ENCODE peak calls at places on chromosome 16, in ten cellular contexts. L, W, F, K, C, P, X, Y, S and Q are unnamed samples. For H3K4me1 and H3K9me3, the result is how much of the 10 kb centered on the place peaks cover.

GRCh38 chr16:10878644-10879498 is 1.9 kb downstream of the CIITA start:
- DNase-seq in L (no peak), Y (peak), C (peak), P (no peak), S (peak), X (peak), W (peak), K (peak), F (peak), Q (no peak)

GRCh38 chr16:69610356-69610755 is 44.6 kb downstream of the NFAT5 start:
- DNase-seq in Y (no peak), F (no peak), K (no peak), W (no peak), L (no peak), X (no peak), P (peak), C (no peak), S (no peak), Q (no peak)

GRCh38 chr16:53865492-53865863 is 161.5 kb downstream of the FTO start:
- DNase-seq in Y (no peak), K (no peak), X (no peak), C (no peak), W (no peak), P (no peak), F (no peak), S (no peak), L (no peak), Q (no peak)

GRCh38 chr16:14181371-14182050 is 110.4 kb downstream of the MRTFB start:
- DNase-seq in P (no peak), W (no peak), X (no peak), K (no peak), C (no peak), L (no peak), F (no peak), S (no peak), Y (no peak), Q (no peak)

GRCh38 chr16:68264128-68265077 is at the start of gene SLC7A6:
- DNase-seq in W (peak), L (peak), C (peak), X (peak), P (peak), K (peak), F (peak), Y (peak), S (peak), Q (peak)

GRCh38 chr16:17275989-17276530 is 194.7 kb downstream of the XYLT1 start:
- DNase-seq in L (no peak), S (no peak), C (no peak), Y (no peak), P (no peak), W (no peak), X (no peak), F (no peak), K (no peak), Q (no peak)

GRCh38 chr16:67104061-67104460 is 5.7 kb upstream of the PHAF1 start:
- DNase-seq in P (peak), X (no peak), C (no peak), Y (no peak), F (no peak), W (no peak), L (no peak), S (no peak), K (no peak), Q (no peak)

GRCh38 chr16:49854227-49855203 is 1.4 kb downstream of the ZNF423 start:
- DNase-seq in Y (no peak), P (peak), X (no peak), W (peak), L (no peak), F (peak), S (peak), C (peak), K (no peak), Q (no peak)

GRCh38 chr16:17793354-17793753 is 322.6 kb upstream of the XYLT1 start:
- DNase-seq in P (no peak), L (no peak), Y (no peak), W (no peak), K (no peak), X (no peak), F (no peak), S (no peak), C (no peak), Q (no peak)

GRCh38 chr16:65786916-65787315 is 579.6 kb upstream of the CDH5 start:
- DNase-seq in Y (no peak), L (no peak), C (no peak), K (no peak), W (peak), F (no peak), P (no peak), S (no peak), X (no peak), Q (no peak)

GRCh38 chr16:17328971-17329370 is 141.8 kb downstream of the XYLT1 start:
- DNase-seq in S (peak), K (no peak), L (no peak), C (no peak), P (no peak), W (no peak), X (no peak), F (no peak), Y (no peak), Q (no peak)

GRCh38 chr16:73275024-73275423 is 227.1 kb upstream of the ZFHX3 start:
- DNase-seq in C (no peak), K (no peak), S (no peak), W (no peak), P (no peak), Y (no peak), L (no peak), F (no peak), X (no peak), Q (no peak)

GRCh38 chr16:11968577-11968976 is 3.6 kb downstream of the TNFRSF17 start:
- DNase-seq in W (no peak), P (no peak), L (no peak), X (no peak), K (no peak), F (no peak), S (no peak), C (no peak), Y (no peak), Q (no peak)

GRCh38 chr16:20933589-20933988 is 33.0 kb downstream of the LYRM1 start:
- DNase-seq in L (no peak), K (no peak), W (no peak), C (no peak), P (no peak), Y (no peak), S (no peak), X (no peak), F (no peak), Q (no peak)

GRCh38 chr16:75068075-75068474 is 48.5 kb downstream of the LDHD start:
- DNase-seq in K (no peak), Y (no peak), X (no peak), W (no peak), L (no peak), P (no peak), F (no peak), C (no peak), S (no peak), Q (no peak)

GRCh38 chr16:85249418-85249817 is 137.1 kb upstream of the CIBAR2 start:
- DNase-seq in P (no peak), X (no peak), W (no peak), Y (no peak), S (no peak), F (peak), K (no peak), C (no peak), L (no peak), Q (no peak)

GRCh38 chr16:9612267-9612666 is 520.8 kb downstream of the HAPSTR1 start:
- DNase-seq in K (no peak), X (no peak), Y (no peak), F (no peak), W (no peak), C (no peak), P (no peak), S (no peak), L (no peak), Q (no peak)

GRCh38 chr16:11994187-11995119 is 17.9 kb downstream of the SNX29 start:
- DNase-seq in S (peak), K (peak), W (no peak), X (no peak), F (no peak), P (no peak), L (no peak), Y (no peak), C (no peak), Q (no peak)

GRCh38 chr16:17258848-17259713 is 211.7 kb downstream of the XYLT1 start:
- DNase-seq in F (no peak), P (no peak), S (no peak), L (no peak), W (no peak), X (no peak), Y (no peak), C (no peak), K (peak), Q (no peak)

GRCh38 chr16:27824006-27824405 is 239.5 kb downstream of the GSG1L start:
- DNase-seq in P (no peak), Y (peak), S (no peak), X (no peak), F (no peak), W (no peak), L (no peak), C (no peak), K (no peak), Q (no peak)

GRCh38 chr16:24102120-24102740 is 153.9 kb upstream of the CACNG3 start:
- DNase-seq in C (no peak), X (no peak), F (no peak), W (no peak), L (no peak), Y (no peak), K (no peak), P (no peak), S (no peak), Q (no peak)

GRCh38 chr16:58222532-58223316 is 24.8 kb upstream of the CSNK2A2 start:
- DNase-seq in S (no peak), F (no peak), K (no peak), X (no peak), L (no peak), Y (no peak), W (no peak), P (no peak), C (no peak), Q (no peak)

GRCh38 chr16:47779201-47780016 is 318.3 kb downstream of the PHKB start:
- DNase-seq in S (no peak), C (peak), W (no peak), L (no peak), P (no peak), F (no peak), Y (no peak), X (no peak), K (no peak), Q (no peak)

GRCh38 chr16:85202631-85203461 is 90.6 kb upstream of the CIBAR2 start:
- DNase-seq in S (peak), P (peak), L (no peak), F (peak), C (peak), W (peak), Y (peak), K (peak), X (peak), Q (no peak)

GRCh38 chr16:68232335-68232734 is 3.6 kb downstream of the ESRP2 start:
- DNase-seq in S (no peak), K (peak), Y (no peak), L (no peak), P (no peak), X (no peak), C (peak), F (no peak), W (no peak), Q (no peak)

GRCh38 chr16:69680358-69680757 is 46.0 kb downstream of the NQO1 start:
- DNase-seq in Y (no peak), L (no peak), W (no peak), F (no peak), P (no peak), S (no peak), X (no peak), C (no peak), K (no peak), Q (no peak)

GRCh38 chr16:85088570-85089214 is 23.6 kb downstream of the CIBAR2 start:
- DNase-seq in P (no peak), S (no peak), Y (no peak), L (no peak), C (no peak), X (no peak), K (no peak), F (no peak), W (no peak), Q (no peak)

GRCh38 chr16:84947022-84947421 is 64.3 kb downstream of the ZDHHC7 start:
- DNase-seq in F (no peak), C (no peak), P (no peak), K (no peak), Y (no peak), X (no peak), W (no peak), S (peak), L (no peak), Q (no peak)

GRCh38 chr16:83619381-83620150 is 188.2 kb upstream of the HSBP1 start:
- DNase-seq in K (no peak), W (no peak), F (no peak), Y (no peak), S (no peak), C (no peak), X (no peak), P (no peak), L (no peak), Q (no peak)

GRCh38 chr16:77288222-77288621 is 89.0 kb downstream of the SYCE1L start:
- DNase-seq in S (no peak), Y (no peak), W (no peak), C (no peak), X (no peak), L (no peak), K (no peak), F (no peak), P (no peak), Q (no peak)

GRCh38 chr16:26645629-26646028 is 421.1 kb upstream of the C16orf82 start:
- DNase-seq in P (peak), W (no peak), Y (no peak), K (no peak), L (no peak), F (no peak), S (no peak), C (no peak), X (no peak), Q (no peak)

GRCh38 chr16:85253127-85253941 is 141.1 kb upstream of the CIBAR2 start:
- DNase-seq in S (peak), C (no peak), L (peak), Y (peak), F (peak), X (peak), K (peak), P (peak), W (peak), Q (no peak)

GRCh38 chr16:84367750-84368320 is 503 bp upstream of the ATP2C2 start:
- DNase-seq in S (peak), C (no peak), P (no peak), F (no peak), K (peak), X (peak), L (no peak), Y (no peak), W (no peak), Q (no peak)

GRCh38 chr16:404971-405486 is 3.3 kb downstream of the DECR2 start:
- DNase-seq in X (no peak), L (no peak), W (no peak), F (no peak), P (no peak), S (no peak), C (no peak), Y (no peak), K (no peak), Q (no peak)
- H3K27ac ChIP-seq in X (no peak), L (no peak), W (no peak), F (no peak), P (peak), S (no peak), C (no peak), Y (no peak), K (no peak), Q (no peak)

DNA sequence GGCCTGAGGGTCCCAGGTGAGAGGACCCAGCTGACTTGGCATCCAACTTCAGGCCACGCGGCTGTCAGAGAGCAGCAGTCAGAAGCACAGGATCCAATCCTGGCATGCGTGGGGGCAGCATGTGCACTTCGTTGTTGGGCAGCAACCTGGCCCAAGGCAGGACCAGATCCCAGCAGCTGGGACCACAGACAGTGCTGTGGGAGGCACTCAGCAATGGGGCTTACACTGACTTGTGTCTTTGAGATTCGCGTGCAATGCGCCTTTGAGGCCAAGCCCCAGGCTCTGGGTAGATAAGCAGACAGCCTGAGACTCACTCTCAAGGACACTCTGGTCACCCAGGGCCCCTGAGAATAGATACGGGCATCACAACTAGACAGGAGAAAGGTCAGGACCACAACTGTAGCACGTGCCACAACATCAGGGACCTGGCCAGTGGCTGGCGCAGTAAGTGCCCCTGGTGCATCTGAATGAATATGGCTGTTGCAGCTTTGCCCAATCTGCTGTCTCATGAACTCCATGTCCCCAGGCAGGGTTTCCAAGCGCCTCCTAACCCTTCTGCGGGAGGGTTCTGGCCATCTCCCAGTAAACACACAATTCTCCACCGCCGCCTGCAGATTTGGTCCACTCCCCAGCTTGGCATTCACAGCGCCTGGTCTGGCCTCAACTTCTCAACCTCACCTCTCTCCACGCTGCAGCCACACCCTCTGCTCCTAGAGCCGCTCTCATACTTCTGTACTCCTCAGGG is 3.2 kb downstream of the PAM16 start:
- DNase-seq in S (no peak), W (no peak), F (no peak), L (no peak), Y (no peak), C (no peak), K (peak), X (peak), P (peak), Q (peak)
- H3K4me1 ChIP-seq in S (under half), W (half or more), F (under half), L (under half), Y (under half), C (under half), K (half or more), X (half or more), P (under half), Q (under half)

DNA sequence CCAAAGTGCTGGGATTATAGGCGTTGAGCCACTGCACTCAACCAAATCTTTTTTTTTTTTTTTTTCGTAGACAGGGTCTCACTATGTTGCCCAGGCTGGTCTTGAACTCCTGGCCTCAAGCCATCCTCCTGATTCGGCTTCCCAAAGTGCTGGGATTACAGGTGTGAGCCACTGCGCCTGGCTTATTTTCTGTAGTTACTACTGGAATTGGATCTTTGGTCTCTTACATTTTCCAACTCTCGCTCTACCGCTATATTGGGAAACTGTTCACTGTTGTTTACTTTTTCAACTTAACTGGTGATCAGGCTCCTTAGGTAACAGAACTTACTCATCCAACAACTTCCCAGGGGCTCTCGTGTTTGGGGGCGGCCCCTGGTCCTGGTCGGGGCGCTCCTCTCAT is 14.1 kb downstream of the ZNF200 start:
- DNase-seq in P (no peak), X (no peak), S (no peak), C (no peak), K (no peak), L (no peak), F (no peak), W (no peak), Y (no peak), Q (no peak)
- H3K9me3 ChIP-seq in P (under half), X (half or more), S (under half), C (under half), K (half or more), L (under half), F (half or more), W (half or more), Y (under half), Q (under half)

GRCh38 chr16:88348377-88349152 is 34.2 kb upstream of the ZNF469 start:
- DNase-seq in L (no peak), X (no peak), Y (peak), K (no peak), C (peak), P (no peak), W (peak), S (no peak), F (no peak), Q (peak)
- H3K27ac ChIP-seq in L (no peak), X (no peak), Y (no peak), K (no peak), C (no peak), P (no peak), W (no peak), S (no peak), F (no peak), Q (no peak)

GRCh38 chr16:56226187-56226586 is 34.9 kb downstream of the GNAO1 start:
- DNase-seq in S (no peak), W (no peak), F (no peak), X (no peak), L (no peak), Y (no peak), P (no peak), K (no peak), C (no peak), Q (no peak)

GRCh38 chr16:56225013-56225742 is 33.9 kb downstream of the GNAO1 start:
- DNase-seq in F (no peak), L (no peak), K (no peak), C (no peak), X (no peak), S (no peak), Y (no peak), W (no peak), P (no peak), Q (no peak)

GRCh38 chr16:56228476-56228875 is 37.2 kb downstream of the GNAO1 start:
- DNase-seq in L (no peak), W (no peak), F (no peak), S (no peak), P (no peak), X (no peak), C (no peak), Y (no peak), K (no peak), Q (no peak)

GRCh38 chr16:56226840-56227525 is 35.7 kb downstream of the GNAO1 start:
- DNase-seq in S (no peak), F (no peak), P (no peak), L (no peak), K (no peak), W (no peak), C (no peak), X (no peak), Y (no peak), Q (no peak)

GRCh38 chr16:56227936-56228335 is 36.6 kb downstream of the GNAO1 start:
- DNase-seq in S (no peak), Y (no peak), L (no peak), P (no peak), F (no peak), K (no peak), C (no peak), W (no peak), X (no peak), Q (no peak)
- H3K4me1 ChIP-seq in S (under half), Y (under half), L (under half), P (under half), F (under half), K (under half), C (under half), W (under half), X (under half), Q (under half)

GRCh38 chr16:59341368-59341767 is 607.3 kb upstream of the GOT2 start:
- DNase-seq in Y (no peak), L (no peak), W (no peak), K (no peak), P (peak), C (no peak), X (no peak), F (no peak), S (no peak), Q (no peak)

GRCh38 chr16:59342669-59343068 is 608.6 kb upstream of the GOT2 start:
- DNase-seq in Y (no peak), S (no peak), P (no peak), C (no peak), L (no peak), X (no peak), K (no peak), W (no peak), F (no peak), Q (no peak)

GRCh38 chr16:59339871-59340270 is 605.8 kb upstream of the GOT2 start:
- DNase-seq in K (no peak), S (no peak), W (no peak), C (no peak), Y (no peak), P (no peak), F (no peak), X (no peak), L (no peak), Q (no peak)
- H3K9me3 ChIP-seq in K (under half), S (under half), W (under half), C (under half), Y (under half), P (under half), F (under half), X (under half), L (under half), Q (under half)

GRCh38 chr16:81729451-81729850 is 49.6 kb upstream of the PLCG2 start:
- DNase-seq in P (no peak), C (no peak), W (no peak), S (no peak), F (no peak), Y (no peak), X (no peak), K (no peak), L (no peak), Q (no peak)
- H3K27ac ChIP-seq in P (no peak), C (no peak), W (no peak), S (no peak), F (no peak), Y (no peak), X (no peak), K (no peak), L (no peak), Q (no peak)

GRCh38 chr16:87954826-87955225 is 3.6 kb downstream of the BANP start:
- DNase-seq in C (peak), L (no peak), X (no peak), K (no peak), W (no peak), S (no peak), Y (peak), F (no peak), P (no peak), Q (no peak)
- H3K4me1 ChIP-seq in C (under half), L (half or more), X (half or more), K (half or more), W (half or more), S (under half), Y (under half), F (half or more), P (under half), Q (under half)